ENCODE peak calls at places on chromosomes 16 and 17, in five cellular contexts. Y is A549, N is left lung, F is hepatocyte, Z is right lobe of liver. R is an unnamed sample.

GRCh38 chr16:75497558-75497957 is 2.3 kb upstream of the CHST6 start:
- DNase-seq in Y (no peak), N (no peak), F (no peak), Z (no peak), R (no peak)

GRCh38 chr17:77019955-77020379 is 120.8 kb upstream of the SEC14L1 start:
- DNase-seq in Y (no peak), N (no peak), F (peak), Z (no peak), R (no peak)

GRCh38 chr17:9512323-9513168 is 63.1 kb downstream of the STX8 start:
- DNase-seq in Y (peak), N (no peak), F (no peak), Z (no peak), R (no peak)

GRCh38 chr17:30095507-30096244 is 20.9 kb upstream of the NSRP1 start:
- DNase-seq in Y (peak), N (no peak), F (peak), Z (no peak), R (no peak)

GRCh38 chr17:2108170-2108569 is 53.3 kb downstream of the HIC1 start:
- DNase-seq in Y (no peak), N (no peak), F (no peak), Z (no peak), R (no peak)

GRCh38 chr17:74601944-74602572 is 10.0 kb upstream of the CD300LD start:
- DNase-seq in Y (peak), N (no peak), F (peak), Z (no peak), R (no peak)

GRCh38 chr16:74637742-74638453 is 28.8 kb downstream of the RFWD3 start:
- DNase-seq in Y (no peak), N (no peak), F (no peak), Z (no peak), R (no peak)

GRCh38 chr17:68398731-68399637 is 58.3 kb downstream of the WIPI1 start:
- DNase-seq in Y (peak), N (peak), F (peak), Z (no peak), R (peak)

GRCh38 chr17:79085154-79085920 is 10.7 kb downstream of the ENGASE start:
- DNase-seq in Y (no peak), N (peak), F (no peak), Z (no peak), R (no peak)

GRCh38 chr17:72360386-72360940 is 239.6 kb downstream of the SOX9 start:
- DNase-seq in Y (no peak), N (no peak), F (no peak), Z (no peak), R (no peak)

GRCh38 chr17:76940293-76940692 is 72.1 kb downstream of the MGAT5B start:
- DNase-seq in Y (no peak), N (peak), F (no peak), Z (no peak), R (no peak)

GRCh38 chr17:17541640-17542001 is 45.4 kb upstream of the RASD1 start:
- DNase-seq in Y (no peak), N (peak), F (no peak), Z (no peak), R (no peak)

GRCh38 chr17:81238815-81239713 is at the start of the genes NDUFAF8 and TEPSIN:
- DNase-seq in Y (peak), N (peak), F (peak), Z (peak), R (peak)

GRCh38 chr17:35797918-35798317 is 2.5 kb upstream of the MMP28 start:
- DNase-seq in Y (no peak), N (no peak), F (no peak), Z (no peak), R (no peak)

GRCh38 chr17:80850109-80850508 is 141.5 kb upstream of the CHMP6 start:
- DNase-seq in Y (no peak), N (no peak), F (no peak), Z (no peak), R (no peak)

GRCh38 chr16:2246301-2246885 is 5.0 kb downstream of the ECI1 start:
- DNase-seq in Y (no peak), N (no peak), F (no peak), Z (no peak), R (no peak)

GRCh38 chr17:29124135-29124930 is 55.9 kb downstream of the MYO18A start:
- DNase-seq in Y (peak), N (peak), F (peak), Z (no peak), R (no peak)

GRCh38 chr17:10295728-10296343 is 77.0 kb downstream of the MYH13 start:
- DNase-seq in Y (peak), N (no peak), F (peak), Z (no peak), R (peak)

GRCh38 chr17:64024781-64025731 is 4.6 kb upstream of the ICAM2 start:
- DNase-seq in Y (no peak), N (no peak), F (no peak), Z (peak), R (no peak)

GRCh38 chr17:14301761-14302401 is 1.0 kb downstream of the HS3ST3B1 start:
- DNase-seq in Y (peak), N (peak), F (peak), Z (peak), R (no peak)

GRCh38 chr17:82160081-82160480 is 52.6 kb downstream of the CCDC57 start:
- DNase-seq in Y (no peak), N (no peak), F (no peak), Z (no peak), R (peak)

GRCh38 chr17:38748329-38749221 is at the start of gene PCGF2:
- DNase-seq in Y (peak), N (peak), F (peak), Z (peak), R (peak)

GRCh38 chr17:332558-333322 is 19.9 kb downstream of the RPH3AL start:
- DNase-seq in Y (no peak), N (peak), F (no peak), Z (peak), R (no peak)

GRCh38 chr16:24701521-24701951 is 27.9 kb upstream of the TNRC6A start:
- DNase-seq in Y (peak), N (no peak), F (no peak), Z (peak), R (no peak)

GRCh38 chr17:76982408-76983074 is 114.3 kb downstream of the MGAT5B start:
- DNase-seq in Y (no peak), N (no peak), F (no peak), Z (no peak), R (no peak)

GRCh38 chr16:78362736-78363135 is 263.3 kb downstream of the WWOX start:
- DNase-seq in Y (no peak), N (no peak), F (no peak), Z (no peak), R (no peak)

GRCh38 chr17:44820631-44821196 is 9.4 kb downstream of the GJC1 start:
- DNase-seq in Y (peak), N (no peak), F (peak), Z (no peak), R (no peak)

GRCh38 chr16:86522639-86523038 is 12.3 kb downstream of the FOXF1 start:
- DNase-seq in Y (no peak), N (peak), F (no peak), Z (no peak), R (no peak)

GRCh38 chr17:76197911-76198310 is 42.4 kb downstream of the RNF157 start:
- DNase-seq in Y (no peak), N (no peak), F (no peak), Z (peak), R (no peak)

GRCh38 chr17:76561799-76562268 is 22.0 kb downstream of the PRCD start:
- DNase-seq in Y (no peak), N (no peak), F (no peak), Z (no peak), R (no peak)

GRCh38 chr16:20851601-20852000 is 45.3 kb downstream of the REXO5 start:
- DNase-seq in Y (peak), N (peak), F (peak), Z (peak), R (peak)
- TF ChIP-seq CTCF in Y (no peak), N (no peak), F (no peak), Z (no peak), R (peak)

DNA sequence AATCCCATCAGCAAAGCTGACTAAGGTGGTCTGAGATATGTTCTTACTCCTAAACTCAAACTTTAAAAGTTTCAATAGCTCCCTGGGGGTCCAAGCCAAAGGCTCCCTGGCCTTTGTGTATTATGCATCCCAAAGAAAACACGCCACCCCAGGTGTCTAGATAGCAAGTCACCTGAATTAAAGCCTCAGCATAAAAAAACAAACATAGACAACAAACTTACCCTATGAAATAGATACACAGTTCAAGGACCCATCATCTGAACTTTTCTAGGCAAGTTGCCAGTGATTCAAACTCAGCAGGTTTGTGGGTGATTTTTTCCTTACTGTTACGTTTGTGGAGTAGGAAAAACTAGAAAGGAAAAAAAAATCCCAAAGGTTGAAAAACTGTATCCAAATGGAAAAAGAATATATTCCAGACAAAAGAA is 12.5 kb downstream of the CMTM3 start:
- DNase-seq in Y (no peak), N (no peak), F (no peak), Z (no peak), R (no peak)
- TF ChIP-seq CTCF in Y (no peak), N (no peak), F (no peak), Z (no peak), R (no peak)

DNA sequence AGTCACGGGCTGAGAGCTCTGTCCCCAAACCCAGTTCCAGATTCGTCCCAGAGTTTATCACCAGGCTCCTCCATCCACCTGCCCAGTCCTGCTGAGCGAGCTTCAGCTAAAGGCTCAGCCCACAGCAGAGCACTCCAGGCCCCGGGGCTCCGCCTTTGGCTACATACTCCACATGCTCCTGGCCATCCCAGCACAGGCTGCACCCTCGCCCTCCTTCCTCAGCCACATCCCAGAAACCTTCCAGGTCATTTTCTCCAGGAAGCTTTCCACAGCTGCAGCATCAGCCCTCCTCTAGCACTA is 4.7 kb upstream of the CD2BP2 start:
- DNase-seq in Y (no peak), N (no peak), F (no peak), Z (no peak), R (no peak)
- TF ChIP-seq CTCF in Y (no peak), N (no peak), F (no peak), Z (no peak), R (no peak)

GRCh38 chr16:54928421-54929089 is 2.1 kb upstream of the IRX5 start:
- DNase-seq in Y (peak), N (peak), F (peak), Z (peak), R (peak)

GRCh38 chr16:54929090-54930033 is 1.3 kb upstream of the IRX5 start:
- DNase-seq in Y (peak), N (peak), F (peak), Z (peak), R (peak)

GRCh38 chr16:54931041-54931756 is 534 bp downstream of the IRX5 start:
- DNase-seq in Y (peak), N (peak), F (peak), Z (no peak), R (no peak)

GRCh38 chr16:54931757-54932660 is 1.3 kb downstream of the IRX5 start:
- DNase-seq in Y (no peak), N (peak), F (no peak), Z (no peak), R (no peak)

GRCh38 chr16:54930034-54930938 is at the start of gene IRX5:
- DNase-seq in Y (peak), N (peak), F (peak), Z (peak), R (peak)
- TF ChIP-seq CTCF in Y (no peak), N (no peak), F (peak), Z (no peak), R (no peak)

GRCh38 chr17:21037117-21037803 is 5.6 kb downstream of the USP22 start:
- DNase-seq in Y (no peak), N (no peak), F (no peak), Z (no peak), R (no peak)

GRCh38 chr17:21041753-21042433 is 918 bp downstream of the USP22 start:
- DNase-seq in Y (peak), N (peak), F (peak), Z (peak), R (peak)

GRCh38 chr17:21042434-21043295 is at the start of gene USP22:
- DNase-seq in Y (no peak), N (peak), F (no peak), Z (no peak), R (peak)

GRCh38 chr17:21043296-21044232 is 753 bp upstream of the USP22 start:
- DNase-seq in Y (peak), N (peak), F (peak), Z (peak), R (peak)

GRCh38 chr17:21039839-21040575 is 2.8 kb downstream of the USP22 start:
- DNase-seq in Y (peak), N (no peak), F (peak), Z (no peak), R (no peak)
- TF ChIP-seq CTCF in Y (peak), N (peak), F (peak), Z (peak), R (peak)

GRCh38 chr16:31265329-31266245 is 5.8 kb downstream of the ITGAM start:
- DNase-seq in Y (peak), N (peak), F (peak), Z (peak), R (no peak)
- TF ChIP-seq CTCF in Y (no peak), N (no peak), F (no peak), Z (no peak), R (no peak)

GRCh38 chr17:62693616-62694415 is 66.3 kb downstream of the MRC2 start:
- DNase-seq in Y (no peak), N (no peak), F (no peak), Z (no peak), R (no peak)

GRCh38 chr17:62689441-62690167 is 62.1 kb downstream of the MRC2 start:
- DNase-seq in Y (no peak), N (peak), F (no peak), Z (no peak), R (no peak)

GRCh38 chr17:62692159-62692651 is 64.7 kb downstream of the MRC2 start:
- DNase-seq in Y (no peak), N (peak), F (no peak), Z (no peak), R (no peak)

GRCh38 chr17:62690168-62690897 is 62.9 kb downstream of the MRC2 start:
- DNase-seq in Y (no peak), N (peak), F (no peak), Z (no peak), R (no peak)

GRCh38 chr17:62692721-62693431 is 65.4 kb downstream of the MRC2 start:
- DNase-seq in Y (peak), N (peak), F (no peak), Z (no peak), R (no peak)
- TF ChIP-seq CTCF in Y (peak), N (no peak), F (no peak), Z (no peak), R (no peak)

DNA sequence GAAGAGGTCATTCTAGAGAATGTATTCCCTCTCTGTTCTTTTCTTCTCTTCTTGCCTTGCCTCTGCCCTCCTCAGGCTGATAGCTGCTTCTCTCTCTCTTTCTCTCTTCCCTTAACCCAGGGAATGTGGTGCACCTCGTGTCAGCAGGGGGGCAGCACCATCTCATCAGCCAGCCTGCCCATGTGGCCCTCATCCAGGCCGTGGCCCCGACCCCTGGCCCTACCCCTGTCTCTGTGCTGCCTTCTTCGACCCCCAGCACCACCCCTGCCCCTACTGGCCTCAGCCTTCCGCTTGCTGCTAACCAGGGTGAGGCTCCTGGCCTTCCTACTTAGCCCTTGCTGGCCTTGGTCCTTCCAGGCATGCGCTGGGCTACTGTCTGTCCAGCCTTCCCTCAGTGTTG is 23.5 kb downstream of the SRCAP start:
- DNase-seq in Y (no peak), N (no peak), F (no peak), Z (no peak), R (no peak)
- TF ChIP-seq CTCF in Y (no peak), N (no peak), F (no peak), Z (no peak), R (peak)

DNA sequence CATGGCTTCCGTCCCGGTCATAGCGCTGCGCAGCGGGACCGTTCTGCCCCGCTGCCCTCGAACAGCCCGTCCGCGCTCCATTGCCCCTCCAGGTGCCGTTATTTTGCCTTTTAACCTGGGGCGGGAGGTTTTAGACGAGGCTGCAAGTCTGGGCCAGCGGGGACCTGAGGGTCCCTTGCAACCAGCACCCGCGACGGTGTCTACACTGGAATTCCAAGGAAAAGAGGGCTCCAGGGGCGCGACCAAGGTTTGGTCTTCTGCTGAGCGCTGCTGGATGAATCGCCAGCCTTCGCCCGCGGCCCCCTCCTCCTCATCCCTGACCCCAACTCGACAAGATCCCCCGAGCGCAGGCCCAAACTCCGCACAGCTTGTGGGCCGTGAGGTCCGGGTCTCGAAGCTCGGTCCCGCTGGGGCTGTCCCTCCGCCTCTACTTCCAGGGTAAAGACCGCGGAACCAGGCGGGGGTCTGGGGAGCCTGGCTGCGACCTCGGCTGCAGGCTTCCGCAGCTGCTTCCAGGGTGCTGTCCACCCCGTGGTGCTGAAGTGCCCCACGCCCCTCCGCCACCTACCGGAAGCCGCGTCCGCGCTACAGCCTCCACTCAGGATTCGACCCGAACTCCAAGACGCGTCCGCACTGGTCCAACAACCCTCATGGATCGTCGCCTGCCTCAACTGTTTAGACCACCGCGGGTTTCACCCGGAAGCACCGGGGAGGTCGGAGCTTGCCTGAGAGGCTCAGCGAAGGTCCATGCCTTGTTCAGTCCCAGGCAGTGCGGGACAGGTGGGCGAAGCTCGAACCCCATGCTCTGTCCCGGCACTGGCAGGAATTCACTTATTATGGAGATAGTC is 10.1 kb upstream of the CA4 start:
- DNase-seq in Y (peak), N (peak), F (peak), Z (peak), R (peak)
- TF ChIP-seq CTCF in Y (peak), N (peak), F (peak), Z (peak), R (peak)

GRCh38 chr16:81831722-81832126 is 52.6 kb downstream of the PLCG2 start:
- DNase-seq in Y (no peak), N (peak), F (no peak), Z (peak), R (peak)
- TF ChIP-seq CTCF in Y (no peak), N (no peak), F (no peak), Z (no peak), R (no peak)

R was measured in prostate gland.